ENCODE peak calls at places on chromosomes 5 and 9, in five cellular contexts. E, S, A, Z and L are unnamed samples.

GRCh38 chr5:36763454-36763853 is 113.1 kb upstream of the NIPBL start:
- DNase-seq in E (no peak), S (no peak), A (peak), Z (no peak), L (no peak)

GRCh38 chr9:4537581-4537980 is 47.3 kb downstream of the SLC1A1 start:
- DNase-seq in E (no peak), S (no peak), A (no peak), Z (no peak), L (no peak)

GRCh38 chr5:56468278-56468677 is 235.1 kb upstream of the ANKRD55 start:
- DNase-seq in E (no peak), S (no peak), A (no peak), Z (no peak), L (no peak)

GRCh38 chr9:100029246-100029645 is 69.6 kb downstream of the ERP44 start:
- DNase-seq in E (no peak), S (no peak), A (no peak), Z (no peak), L (no peak)

GRCh38 chr5:113503146-113503545 is 10.3 kb upstream of the YTHDC2 start:
- DNase-seq in E (no peak), S (no peak), A (no peak), Z (no peak), L (no peak)

GRCh38 chr9:69981686-69982450 is 61.8 kb upstream of the MAMDC2 start:
- DNase-seq in E (peak), S (no peak), A (no peak), Z (no peak), L (peak)

GRCh38 chr9:79592736-79593493 is 21.1 kb downstream of the TLE4 start:
- DNase-seq in E (no peak), S (no peak), A (no peak), Z (no peak), L (no peak)

GRCh38 chr5:76082790-76083554 is at the start of gene SV2C:
- DNase-seq in E (peak), S (no peak), A (no peak), Z (peak), L (peak)